ENCODE peak calls at places on chromosomes 13 and 19, in eight cellular contexts. P is aorta, Z is NB4, I is H7, A is osteoblast, S is lower leg skin, G is cardiac muscle cell, J is neural progenitor cell. E is an unnamed sample.

GRCh38 chr13:111005364-111005763 is 90.5 kb upstream of the ANKRD10 start:
- DNase-seq in P (no peak), G (no peak), Z (no peak), J (no peak), A (no peak), I (no peak), S (no peak), E (peak; percentile 12)

GRCh38 chr13:91894311-91894710 is 495.9 kb downstream of the GPC5 start:
- DNase-seq in S (no peak), A (no peak), Z (no peak), G (peak; percentile 42), J (no peak), P (no peak), I (no peak), E (no peak)

GRCh38 chr19:5109560-5109959 is 140.6 kb downstream of the KDM4B start:
- DNase-seq in J (peak; percentile 67), S (no peak), P (no peak), G (no peak), Z (no peak), I (peak; percentile 92), A (no peak), E (no peak)

GRCh38 chr13:39105110-39105509 is 66.9 kb downstream of the NHLRC3 start:
- DNase-seq in G (peak; percentile 32), S (no peak), J (no peak), Z (no peak), A (no peak), I (no peak), P (no peak), E (peak; percentile 25)

GRCh38 chr13:39815345-39816111 is 160.1 kb downstream of the COG6 start:
- DNase-seq in A (no peak), J (no peak), I (no peak), P (no peak), Z (no peak), S (no peak), G (peak; percentile 67), E (no peak)

GRCh38 chr13:35771898-35772297 is 295.4 kb upstream of the MAB21L1 start:
- DNase-seq in G (peak; percentile 34), A (peak; percentile 93), I (peak; percentile 41), P (no peak), J (peak; percentile 39), S (no peak), Z (no peak), E (peak; percentile 90)

GRCh38 chr19:29113838-29114237 is 99.1 kb downstream of the UQCRFS1 start:
- DNase-seq in A (no peak), G (no peak), I (no peak), S (no peak), Z (no peak), J (no peak), P (no peak), E (no peak)

GRCh38 chr19:6580313-6580712 is 10.6 kb downstream of the CD70 start:
- DNase-seq in A (peak; percentile 87), P (no peak), Z (peak; percentile 63), J (no peak), I (no peak), S (no peak), G (peak; percentile 27), E (peak; percentile 77)

DNA sequence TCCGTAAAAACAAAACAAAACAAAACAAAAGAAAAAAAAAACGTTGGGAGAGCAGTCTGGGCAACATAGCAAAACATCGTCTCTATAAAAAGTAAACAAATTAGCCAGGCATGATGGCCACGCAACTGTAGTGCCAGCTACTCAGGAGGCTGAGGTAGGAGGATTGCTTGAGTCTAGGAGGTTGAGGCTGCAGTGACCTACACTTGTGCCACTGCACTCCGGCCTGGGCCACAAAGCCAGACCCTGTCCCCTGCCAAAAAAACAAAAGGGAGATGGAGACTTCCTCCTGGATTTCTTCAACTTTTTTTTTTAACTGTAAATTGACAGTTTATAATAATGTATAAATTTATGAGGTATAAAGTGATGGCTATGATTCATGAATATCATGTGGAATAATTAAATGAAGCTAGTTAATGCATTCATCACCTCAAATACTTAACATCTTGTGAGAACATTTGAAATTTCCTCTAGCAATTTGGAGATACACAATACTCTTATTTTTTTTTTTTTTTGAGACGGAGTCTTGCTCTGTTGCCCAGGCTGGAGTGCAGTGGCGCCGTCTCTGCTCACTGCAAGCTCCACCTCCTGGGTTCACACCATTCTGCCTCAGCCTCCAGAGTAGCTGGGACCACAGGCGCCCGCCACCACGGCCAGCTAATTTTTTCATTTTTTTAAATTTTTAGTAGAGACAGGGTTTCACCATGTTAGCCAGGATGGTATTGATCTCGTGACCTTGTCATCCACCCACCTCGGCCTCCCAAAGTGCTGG is 1.9 kb downstream of the PDCD2L start:
- DNase-seq in I (no peak), Z (no peak), P (peak; percentile 32), S (no peak), A (no peak), G (no peak), J (no peak), E (no peak)
- H3K4me3 ChIP-seq in I (no peak overlapping the region), Z (no peak overlapping the region), P (no peak overlapping the region), S (no peak overlapping the region), A (no peak overlapping the region), G (no peak overlapping the region), J (no peak overlapping the region), E (no peak overlapping the region)

GRCh38 chr19:50416815-50417137 is 2.0 kb upstream of the SPIB start:
- DNase-seq in A (no peak), Z (no peak), G (no peak), I (no peak), S (no peak), P (no peak), J (no peak), E (no peak)

GRCh38 chr19:50417138-50417849 is 1.4 kb upstream of the SPIB start:
- DNase-seq in I (peak; percentile 77), Z (no peak), A (no peak), S (no peak), P (no peak), J (no peak), G (no peak), E (no peak)

GRCh38 chr19:50419022-50419579 is 363 bp downstream of the SPIB start:
- DNase-seq in J (no peak), S (no peak), P (no peak), G (no peak), Z (no peak), A (no peak), I (no peak), E (no peak)

GRCh38 chr19:50418186-50419021 is at the start of gene SPIB:
- DNase-seq in J (peak; percentile 24), S (no peak), P (no peak), G (no peak), A (no peak), Z (peak; percentile 54), I (peak; percentile 88), E (no peak)

DNA sequence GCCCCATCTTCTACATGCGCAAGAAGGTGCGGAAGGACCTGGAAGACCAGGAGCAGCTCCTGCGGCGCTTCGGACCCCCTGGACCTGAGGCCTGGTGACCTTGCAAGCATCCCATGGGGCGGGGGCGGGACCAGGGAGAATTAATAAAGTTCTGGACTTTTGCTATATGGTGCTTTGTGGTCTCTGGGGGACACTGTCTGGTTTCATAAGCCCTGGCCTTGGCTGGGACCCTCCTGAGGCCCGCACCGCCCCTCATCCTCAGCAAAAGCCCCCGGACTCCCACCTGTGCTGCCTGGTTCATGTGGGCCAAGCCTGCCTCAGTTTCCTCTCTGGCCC is 920 bp upstream of the SPIB start:
- DNase-seq in Z (no peak), I (no peak), A (no peak), S (no peak), G (no peak), P (no peak), J (no peak), E (no peak)
- H3K4me3 ChIP-seq in Z (no peak overlapping the region), I (no peak overlapping the region), A (no peak overlapping the region), S (no peak overlapping the region), G (no peak overlapping the region), P (no peak overlapping the region), J (no peak overlapping the region), E (no peak overlapping the region)

GRCh38 chr19:45881909-45882528 is 3.9 kb downstream of the IRF2BP1 start:
- DNase-seq in G (no peak), S (no peak), P (no peak), Z (no peak), I (peak; percentile 80), A (peak; percentile 50), J (no peak), E (no peak)

GRCh38 chr19:45883586-45883880 is 2.4 kb downstream of the IRF2BP1 start:
- DNase-seq in G (no peak), P (no peak), Z (no peak), I (no peak), A (no peak), J (no peak), S (no peak), E (no peak)

GRCh38 chr19:45883881-45884681 is 1.9 kb downstream of the IRF2BP1 start:
- DNase-seq in I (peak; percentile 60), G (no peak), P (no peak), A (peak; percentile 73), Z (no peak), S (no peak), J (no peak), E (no peak)

GRCh38 chr19:45881082-45881908 is 4.6 kb downstream of the IRF2BP1 start:
- DNase-seq in P (no peak), A (peak; percentile 44), S (no peak), G (no peak), I (peak; percentile 28), J (no peak), Z (no peak), E (no peak)

DNA sequence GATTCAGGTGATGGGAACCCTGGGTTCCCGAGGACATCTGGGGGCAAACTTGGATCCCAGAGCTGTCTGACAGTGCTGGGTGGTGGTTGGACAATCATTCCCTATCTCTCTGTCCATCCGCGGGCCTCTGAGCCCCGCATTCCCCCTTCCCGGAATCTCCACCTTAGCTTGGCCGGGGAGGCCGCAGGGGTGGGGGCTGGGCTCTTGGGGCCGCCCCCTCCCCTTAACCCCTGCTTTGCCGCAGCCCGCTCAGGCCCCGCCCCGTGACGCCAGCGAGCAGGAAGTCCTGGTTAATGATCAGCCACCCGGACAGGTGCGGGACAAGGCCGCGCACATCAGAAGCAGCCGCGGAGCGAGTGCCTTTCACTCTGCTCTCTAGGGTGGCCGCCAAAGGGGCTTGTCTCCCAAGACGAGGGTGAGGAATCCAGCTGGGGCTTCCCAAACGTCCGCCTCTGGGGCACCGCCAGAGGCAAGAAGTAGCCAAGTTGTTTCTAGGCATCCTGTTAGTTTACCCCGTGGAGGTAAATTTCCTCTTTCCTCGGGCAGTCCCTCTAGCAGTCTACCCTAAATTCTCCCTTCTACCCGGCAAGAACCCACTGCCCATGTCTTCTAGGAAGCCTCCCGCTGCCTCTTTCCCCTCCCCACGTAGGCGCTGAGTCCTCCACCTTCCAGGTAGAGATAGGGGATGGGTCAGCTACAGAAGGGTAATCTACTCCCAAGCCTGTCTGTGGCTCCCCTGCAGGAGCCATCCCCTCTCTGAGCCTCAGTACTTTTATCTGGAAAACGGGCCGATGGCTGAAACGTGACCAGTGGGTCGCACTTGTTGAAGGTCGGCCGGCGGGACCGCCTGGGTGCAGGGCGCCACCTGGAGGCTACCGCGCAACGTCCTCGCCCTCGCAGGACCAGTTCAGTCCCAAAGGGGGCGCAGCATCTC is 3.0 kb downstream of the IRF2BP1 start:
- DNase-seq in A (peak; percentile 99), I (peak; percentile 98), Z (peak; percentile 98), P (peak; percentile 94), G (peak; percentile 93), S (peak; percentile 95), J (peak; percentile 92), E (peak; percentile 72)
- H3K4me3 ChIP-seq in A (peak overlapping the region; percentile 13), I (peak overlapping the region; percentile 55), Z (peak overlapping the region; percentile 16), P (no peak overlapping the region), G (peak overlapping the region; percentile 20), S (no peak overlapping the region), J (peak overlapping the region; percentile 54), E (peak overlapping the region; percentile 47)

GRCh38 chr19:20860339-20860738 is 62.7 kb upstream of the ZNF85 start:
- DNase-seq in G (no peak), I (no peak), S (no peak), Z (no peak), A (no peak), P (no peak), J (no peak), E (no peak)

GRCh38 chr19:20858861-20859260 is 64.2 kb upstream of the ZNF85 start:
- DNase-seq in I (no peak), A (no peak), Z (no peak), J (peak; percentile 15), G (no peak), S (no peak), P (no peak), E (no peak)

GRCh38 chr19:20858218-20858617 is 64.8 kb upstream of the ZNF85 start:
- DNase-seq in P (no peak), A (no peak), S (no peak), G (no peak), J (peak; percentile 4), Z (no peak), I (no peak), E (no peak)

DNA sequence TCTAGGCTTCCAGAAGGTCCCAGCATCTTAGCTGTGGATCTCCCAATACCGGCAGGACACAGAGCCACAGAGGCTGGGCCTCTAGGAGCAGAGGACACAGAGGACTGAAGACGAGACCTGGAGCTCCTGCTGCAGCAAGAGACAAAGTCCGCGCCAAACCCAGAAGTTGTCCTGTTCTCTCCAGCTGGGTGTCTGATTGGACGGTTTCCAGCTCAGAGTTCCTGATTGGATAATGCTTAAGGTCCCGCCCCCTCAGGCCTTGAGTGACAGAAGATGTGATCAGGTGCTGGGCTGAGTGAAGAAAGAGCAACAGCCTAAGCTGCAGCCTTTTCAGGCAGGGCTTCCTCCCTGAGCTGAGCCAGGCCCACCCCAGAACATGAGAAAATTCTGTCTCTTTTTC is 59.9 kb upstream of the ZNF85 start:
- DNase-seq in A (no peak), P (no peak), Z (no peak), S (no peak), I (no peak), J (no peak), G (no peak), E (no peak)
- H3K4me3 ChIP-seq in A (no peak overlapping the region), P (no peak overlapping the region), Z (no peak overlapping the region), S (no peak overlapping the region), I (no peak overlapping the region), J (no peak overlapping the region), G (no peak overlapping the region), E (no peak overlapping the region)

E was measured in bronchial epithelial cell.